ENCODE peak calls at places on chromosome 1, in seven cellular contexts. L is mesothelial cell of epicardium; P is Caki2; U is NCI-H2029; S is endothelial cell; Q is activated T-cell treated with anti-CD3 and anti-CD28 coated beads, Interleukin-2, amount 50 U/mL, for 72 hours; M is activated CD4-positive, alpha-beta T cell treated with anti-CD3 and anti-CD28 coated beads, Interleukin-2, amount 50 U/mL, for 1 hour. Y is an unnamed sample.

GRCh38 chr1:201299968-201300367 is 16.7 kb downstream of the PKP1 start:
- DNase-seq in L (no peak), P (no peak), U (no peak), S (no peak), Q (no peak), M (no peak), Y (no peak)

GRCh38 chr1:21911205-21912001 is 25.7 kb downstream of the HSPG2 start:
- DNase-seq in L (no peak), P (no peak), U (no peak), S (no peak), Q (no peak), M (no peak), Y (no peak)

GRCh38 chr1:8203056-8203455 is 114.9 kb upstream of the SLC45A1 start:
- DNase-seq in L (no peak), P (no peak), U (no peak), S (no peak), Q (no peak), M (no peak), Y (no peak)

GRCh38 chr1:43348343-43348808 is 10.4 kb upstream of the CDC20 start:
- DNase-seq in L (no peak), P (no peak), U (peak; percentile 87), S (no peak), Q (no peak), M (no peak), Y (peak; percentile 77)

GRCh38 chr1:190176776-190177175 is 300.9 kb downstream of the BRINP3 start:
- DNase-seq in L (no peak), P (no peak), U (no peak), S (no peak), Q (no peak), M (no peak), Y (no peak)

GRCh38 chr1:154725841-154726240 is 117.9 kb upstream of the ADAR start:
- DNase-seq in L (no peak), P (no peak), U (no peak), S (no peak), Q (no peak), M (no peak), Y (no peak)

GRCh38 chr1:115139381-115139780 is 50.1 kb upstream of the TSPAN2 start:
- DNase-seq in L (no peak), P (no peak), U (no peak), S (no peak), Q (no peak), M (no peak), Y (no peak)

GRCh38 chr1:101915597-101915996 is 81.1 kb downstream of the OLFM3 start:
- DNase-seq in L (no peak), P (no peak), U (no peak), S (no peak), Q (no peak), M (no peak), Y (no peak)

GRCh38 chr1:54047384-54048315 is 5.4 kb downstream of the TMEM59 start:
- DNase-seq in L (no peak), P (no peak), U (no peak), S (no peak), Q (no peak), M (no peak), Y (no peak)

GRCh38 chr1:36773827-36774541 is 260.3 kb downstream of the GRIK3 start:
- DNase-seq in L (no peak), P (no peak), U (no peak), S (no peak), Q (no peak), M (no peak), Y (no peak)

GRCh38 chr1:1122078-1122811 is 6.4 kb upstream of the C1orf159 start:
- DNase-seq in L (peak; percentile 78), P (peak; percentile 42), U (peak; percentile 26), S (peak; percentile 88), Q (peak; percentile 89), M (peak; percentile 84), Y (peak; percentile 69)

GRCh38 chr1:102970496-102971078 is 137.7 kb downstream of the COL11A1 start:
- DNase-seq in L (no peak), P (peak; percentile 10), U (peak; percentile 68), S (peak; percentile 24), Q (no peak), M (no peak), Y (no peak)

GRCh38 chr1:224427346-224427745 is 7.3 kb downstream of the WDR26 start:
- DNase-seq in L (no peak), P (peak; percentile 31), U (no peak), S (no peak), Q (no peak), M (no peak), Y (no peak)

GRCh38 chr1:209805875-209806760 is at the start of gene IRF6:
- DNase-seq in L (peak; percentile 91), P (no peak), U (peak; percentile 88), S (peak; percentile 80), Q (peak; percentile 66), M (peak; percentile 65), Y (peak; percentile 85)

GRCh38 chr1:111422546-111423391 is 4.8 kb downstream of the OVGP1 start:
- DNase-seq in L (no peak), P (peak; percentile 73), U (peak; percentile 66), S (no peak), Q (no peak), M (no peak), Y (no peak)

GRCh38 chr1:68623700-68624099 is 126.8 kb upstream of the DEPDC1 start:
- DNase-seq in L (no peak), P (no peak), U (no peak), S (no peak), Q (no peak), M (no peak), Y (no peak)

GRCh38 chr1:206693592-206693991 is 8.9 kb downstream of the MAPKAPK2 start:
- DNase-seq in L (no peak), P (no peak), U (no peak), S (no peak), Q (no peak), M (no peak), Y (no peak)

GRCh38 chr1:86913399-86913895 is 479 bp downstream of the SELENOF start:
- DNase-seq in L (no peak), P (no peak), U (peak; percentile 4), S (peak; percentile 11), Q (peak; percentile 53), M (peak; percentile 23), Y (peak; percentile 26)

GRCh38 chr1:30732277-30732996 is 9.1 kb upstream of the MATN1 start:
- DNase-seq in L (no peak), P (no peak), U (no peak), S (no peak), Q (no peak), M (no peak), Y (no peak)

GRCh38 chr1:76425843-76426145 is 351.2 kb downstream of the ST6GALNAC3 start:
- DNase-seq in L (no peak), P (no peak), U (no peak), S (no peak), Q (no peak), M (no peak), Y (no peak)

GRCh38 chr1:53186533-53186932 is 10.1 kb upstream of the CPT2 start:
- DNase-seq in L (no peak), P (no peak), U (no peak), S (no peak), Q (no peak), M (no peak), Y (no peak)

GRCh38 chr1:112296908-112297307 is 99.1 kb upstream of the CTTNBP2NL start:
- DNase-seq in L (no peak), P (no peak), U (peak; percentile 78), S (no peak), Q (no peak), M (no peak), Y (peak; percentile 14)

GRCh38 chr1:164768045-164768402 is 209.0 kb downstream of the PBX1 start:
- DNase-seq in L (no peak), P (no peak), U (no peak), S (no peak), Q (no peak), M (no peak), Y (no peak)

GRCh38 chr1:182198006-182198605 is 136.6 kb upstream of the ZNF648 start:
- DNase-seq in L (no peak), P (no peak), U (no peak), S (no peak), Q (no peak), M (no peak), Y (no peak)

GRCh38 chr1:229636042-229636441 is 10.0 kb downstream of the URB2 start:
- DNase-seq in L (no peak), P (no peak), U (no peak), S (no peak), Q (no peak), M (no peak), Y (no peak)

GRCh38 chr1:228039504-228039903 is 32.7 kb downstream of the WNT3A start:
- DNase-seq in L (no peak), P (no peak), U (no peak), S (no peak), Q (no peak), M (no peak), Y (no peak)